ENCODE peak calls at places on chromosomes 3 and 15, in six cellular contexts. G is omental fat pad, I is body of pancreas, O is neural crest cell, J is activated B cell treated with CpG ODN at 0.5 μM for 24 hours, V is progenitor cell of endocrine pancreas. L is an unnamed sample.

GRCh38 chr15:75058127-75058905 is 34.9 kb downstream of the PPCDC start:
- DNase-seq in I (no peak), V (no peak), G (no peak), J (no peak), O (no peak), L (no peak)

GRCh38 chr3:85594648-85595047 is 635.9 kb downstream of the CADM2 start:
- DNase-seq in J (no peak), O (no peak), G (no peak), I (no peak), V (no peak), L (no peak)

GRCh38 chr3:42036483-42036823 is 54.7 kb upstream of the TRAK1 start:
- DNase-seq in V (no peak), J (no peak), G (no peak), I (peak), O (no peak), L (no peak)

GRCh38 chr3:79767194-79767952 is 425 bp downstream of the ROBO1 start:
- DNase-seq in O (peak), J (no peak), V (no peak), I (no peak), G (no peak), L (no peak)

GRCh38 chr3:77298405-77298804 is 258.5 kb downstream of the ROBO2 start:
- DNase-seq in G (no peak), O (no peak), V (no peak), I (no peak), J (no peak), L (no peak)

GRCh38 chr15:59963925-59964324 is 40.2 kb upstream of the FOXB1 start:
- DNase-seq in I (no peak), V (no peak), J (no peak), G (no peak), O (no peak), L (no peak)

GRCh38 chr3:162171970-162172369 is 675.4 kb downstream of the OTOL1 start:
- DNase-seq in J (no peak), V (no peak), O (no peak), I (no peak), G (no peak), L (no peak)

GRCh38 chr3:64248247-64248646 is 23.0 kb upstream of the PRICKLE2 start:
- DNase-seq in J (no peak), O (no peak), V (no peak), G (no peak), I (no peak), L (no peak)

GRCh38 chr3:118884748-118885206 is 149.9 kb downstream of the IGSF11 start:
- DNase-seq in J (peak), G (peak), I (peak), V (peak), O (peak), L (peak)

GRCh38 chr15:70806992-70807712 is 43.8 kb upstream of the UACA start:
- DNase-seq in V (no peak), I (peak), O (no peak), J (no peak), G (no peak), L (no peak)

GRCh38 chr15:40282144-40282869 is 557 bp downstream of the ANKRD63 start:
- DNase-seq in I (peak), O (peak), J (peak), V (peak), G (no peak), L (peak)

GRCh38 chr3:192303235-192303634 is 424.1 kb downstream of the FGF12 start:
- DNase-seq in G (no peak), O (no peak), J (no peak), I (no peak), V (no peak), L (no peak)

GRCh38 chr3:10017636-10018292 is 8.5 kb upstream of the FANCD2 start:
- DNase-seq in V (no peak), O (no peak), G (no peak), J (no peak), I (no peak), L (no peak)

GRCh38 chr3:193912621-193913178 is 223.2 kb upstream of the HES1 start:
- DNase-seq in I (no peak), V (no peak), O (no peak), G (no peak), J (no peak), L (no peak)

GRCh38 chr3:50212502-50212901 is 7.4 kb downstream of the SLC38A3 start:
- DNase-seq in J (no peak), V (no peak), I (no peak), G (no peak), O (no peak), L (no peak)

GRCh38 chr3:7396534-7396933 is 535.6 kb downstream of the GRM7 start:
- DNase-seq in G (no peak), J (no peak), I (no peak), O (no peak), V (no peak), L (no peak)

GRCh38 chr15:56734013-56734625 is 810 bp upstream of the ZNF280D start:
- DNase-seq in J (no peak), G (no peak), V (no peak), I (peak), O (no peak), L (no peak)

GRCh38 chr3:71361346-71361745 is 222.2 kb downstream of the FOXP1 start:
- DNase-seq in G (no peak), I (no peak), J (no peak), V (no peak), O (no peak), L (no peak)

GRCh38 chr15:80578206-80578595 is 116.9 kb upstream of the ABHD17C start:
- DNase-seq in I (no peak), J (no peak), G (no peak), V (no peak), O (no peak), L (no peak)

GRCh38 chr15:68797157-68797556 is 23.5 kb downstream of the ANP32A start:
- DNase-seq in J (no peak), G (no peak), I (no peak), O (no peak), V (no peak), L (no peak)

GRCh38 chr3:181710581-181711255 is 1.0 kb upstream of the SOX2 start:
- DNase-seq in O (no peak), I (no peak), J (no peak), G (no peak), V (no peak), L (no peak)

GRCh38 chr3:157353657-157354056 is 83.0 kb upstream of the PTX3 start:
- DNase-seq in G (no peak), V (no peak), O (no peak), I (no peak), J (no peak), L (no peak)

GRCh38 chr3:146222204-146223046 is 28.5 kb downstream of the PLSCR4 start:
- DNase-seq in V (no peak), O (no peak), I (peak), J (no peak), G (no peak), L (no peak)
- TF ChIP-seq CTCF in V (no peak), O (no peak), I (no peak), J (no peak), G (no peak), L (no peak)

GRCh38 chr3:151327571-151328198 is 1.7 kb downstream of the P2RY13 start:
- DNase-seq in V (no peak), I (no peak), G (no peak), O (no peak), J (no peak), L (no peak)
- TF ChIP-seq CTCF in V (peak), I (peak), G (no peak), O (peak), J (no peak), L (peak)

GRCh38 chr15:91968610-91969009 is 115.1 kb downstream of the SLCO3A1 start:
- DNase-seq in J (no peak), I (no peak), G (no peak), V (no peak), O (no peak), L (no peak)

GRCh38 chr15:91974321-91974720 is 120.8 kb downstream of the SLCO3A1 start:
- DNase-seq in O (no peak), G (no peak), J (no peak), V (no peak), I (no peak), L (no peak)

GRCh38 chr15:91975241-91975978 is 121.9 kb downstream of the SLCO3A1 start:
- DNase-seq in O (no peak), I (no peak), J (no peak), V (no peak), G (no peak), L (no peak)

GRCh38 chr15:91970142-91970541 is 116.6 kb downstream of the SLCO3A1 start:
- DNase-seq in V (no peak), I (no peak), G (no peak), O (no peak), J (no peak), L (no peak)

GRCh38 chr15:91973481-91973880 is 120.0 kb downstream of the SLCO3A1 start:
- DNase-seq in O (no peak), G (no peak), V (no peak), I (no peak), J (no peak), L (no peak)
- TF ChIP-seq CTCF in O (no peak), G (no peak), V (no peak), I (no peak), J (no peak), L (no peak)

GRCh38 chr3:36681867-36682266 is 82.5 kb downstream of the DCLK3 start:
- DNase-seq in I (no peak), J (no peak), G (no peak), V (no peak), O (no peak), L (no peak)

GRCh38 chr3:36678216-36679013 is 85.9 kb downstream of the DCLK3 start:
- DNase-seq in V (no peak), I (no peak), G (no peak), O (no peak), J (no peak), L (no peak)

GRCh38 chr3:36674816-36675215 is 89.5 kb downstream of the DCLK3 start:
- DNase-seq in V (no peak), J (no peak), O (no peak), I (no peak), G (no peak), L (no peak)

GRCh38 chr3:36679384-36680200 is 84.8 kb downstream of the DCLK3 start:
- DNase-seq in V (no peak), J (no peak), O (no peak), I (no peak), G (no peak), L (no peak)

DNA sequence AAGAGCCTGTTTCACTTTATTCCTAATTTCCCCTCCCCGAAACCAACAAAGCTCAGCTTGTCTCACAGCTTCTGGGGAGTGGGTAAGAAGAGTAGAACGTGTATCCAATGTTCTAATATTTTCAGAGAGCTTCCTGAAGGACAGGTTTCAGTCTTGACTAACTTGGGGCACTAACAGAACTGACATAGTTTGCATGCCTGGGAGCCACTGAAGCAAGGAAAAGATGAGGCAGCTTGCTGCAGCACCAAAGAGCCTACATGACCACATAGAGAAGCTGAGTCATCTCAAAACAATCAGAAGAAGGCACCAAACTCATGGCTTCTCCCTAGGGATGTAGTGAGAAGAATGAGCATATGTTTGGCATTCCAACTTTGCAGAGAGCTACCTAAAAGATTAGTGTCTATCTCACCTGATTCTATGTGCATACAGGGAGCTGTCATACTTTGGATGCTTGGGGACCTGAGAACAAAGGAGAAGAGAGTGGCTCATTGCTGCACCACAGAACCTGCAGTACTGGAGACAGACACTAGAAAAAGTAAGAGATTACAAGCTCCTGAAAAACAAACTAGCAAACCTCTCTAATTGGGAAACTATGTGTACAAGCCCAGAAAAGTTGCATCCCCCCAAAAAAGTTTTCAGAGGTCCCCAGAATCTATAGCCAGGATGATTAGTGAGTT is 86.9 kb downstream of the DCLK3 start:
- DNase-seq in G (no peak), I (no peak), J (no peak), O (no peak), V (no peak), L (no peak)
- TF ChIP-seq CTCF in G (no peak), I (no peak), J (no peak), O (no peak), V (peak), L (no peak)

L was measured in mesothelial cell of epicardium.